ENCODE peak calls at places on chromosome 18, in four cellular contexts. J is posterior cingulate gyrus, P is endothelial cell, B is hypothalamus. V is an unnamed sample.

GRCh38 chr18:23136326-23137092 is 1.2 kb downstream of the CABLES1 start:
- DNase-seq in J (peak), P (peak), B (no peak), V (no peak)

GRCh38 chr18:35005963-35006577 is 35.1 kb upstream of the MAPRE2 start:
- DNase-seq in P (peak), J (no peak), B (no peak), V (no peak)

GRCh38 chr18:24678113-24678512 is 217.7 kb downstream of the HRH4 start:
- DNase-seq in J (no peak), P (no peak), B (no peak), V (no peak)

GRCh38 chr18:55124078-55124477 is 164.8 kb upstream of the CCDC68 start:
- DNase-seq in P (no peak), J (no peak), B (no peak), V (no peak)

GRCh38 chr18:58609536-58609993 is 19.3 kb downstream of the ALPK2 start:
- DNase-seq in J (no peak), B (no peak), P (no peak), V (no peak)

GRCh38 chr18:76384861-76385680 is 110.0 kb downstream of the ZNF516 start:
- DNase-seq in P (no peak), J (no peak), B (no peak), V (no peak)

GRCh38 chr18:36685580-36685979 is 143.2 kb downstream of the TPGS2 start:
- DNase-seq in P (no peak), J (no peak), B (no peak), V (no peak)

GRCh38 chr18:25898965-25899364 is 191.4 kb downstream of the SS18 start:
- DNase-seq in P (no peak), B (no peak), J (no peak), V (no peak)

GRCh38 chr18:56139792-56140254 is 498.6 kb downstream of the TXNL1 start:
- DNase-seq in B (peak), P (no peak), J (peak), V (peak)

GRCh38 chr18:6947328-6948030 is 170.1 kb downstream of the LAMA1 start:
- DNase-seq in P (no peak), B (no peak), J (no peak), V (no peak)

GRCh38 chr18:77006305-77007175 is 126.0 kb downstream of the MBP start:
- DNase-seq in J (no peak), B (no peak), P (no peak), V (peak)

GRCh38 chr18:75823376-75823950 is 396.0 kb upstream of the SMIM21 start:
- DNase-seq in B (no peak), P (no peak), J (no peak), V (no peak)

GRCh38 chr18:67266591-67267237 is 249.8 kb downstream of the DSEL start:
- DNase-seq in P (no peak), J (no peak), B (no peak), V (no peak)

GRCh38 chr18:48801728-48802542 is 148.8 kb downstream of the SMAD7 start:
- DNase-seq in P (no peak), J (no peak), B (no peak), V (no peak)

GRCh38 chr18:77455004-77455403 is 205.4 kb downstream of the GALR1 start:
- DNase-seq in B (no peak), P (no peak), J (no peak), V (no peak)

GRCh38 chr18:10239138-10239537 is 215.3 kb upstream of the APCDD1 start:
- DNase-seq in B (no peak), P (no peak), J (no peak), V (peak)

GRCh38 chr18:24658302-24658701 is 197.9 kb downstream of the HRH4 start:
- DNase-seq in J (no peak), P (no peak), B (no peak), V (no peak)

GRCh38 chr18:76979906-76980305 is 152.7 kb downstream of the MBP start:
- DNase-seq in P (no peak), J (no peak), B (no peak), V (no peak)

GRCh38 chr18:48689548-48689947 is 150.7 kb downstream of the CTIF start:
- DNase-seq in J (no peak), P (no peak), B (no peak), V (no peak)

V was measured in adrenal gland.